ENCODE peak calls at places on chromosomes 6 and 20, in five cellular contexts. V is activated CD8-positive, alpha-beta T cell treated with anti-CD3 and anti-CD28 coated beads, Interleukin-2, amount 10 ng/mL, durations not matched to agents 7 days and 5 days; O is posterior cingulate gyrus; X is spleen; N is lung. G is an unnamed sample.

GRCh38 chr6:332671-333070 is 40.4 kb downstream of the DUSP22 start:
- DNase-seq in V (no peak), O (no peak), X (no peak), N (no peak), G (no peak)

GRCh38 chr6:166433096-166433495 is 50.4 kb upstream of the MPC1 start:
- DNase-seq in V (no peak), O (no peak), X (no peak), N (no peak), G (no peak)

GRCh38 chr20:47283411-47283810 is 73.1 kb downstream of the ZMYND8 start:
- DNase-seq in V (no peak), O (no peak), X (no peak), N (no peak), G (no peak)

GRCh38 chr20:51594999-51595532 is 52.5 kb upstream of the NFATC2 start:
- DNase-seq in V (peak; percentile 88), O (peak; percentile 82), X (peak; percentile 96), N (peak; percentile 86), G (peak; percentile 85)

GRCh38 chr20:51095755-51096509 is 73.0 kb upstream of the KCNG1 start:
- DNase-seq in V (no peak), O (no peak), X (peak; percentile 12), N (no peak), G (no peak)

GRCh38 chr20:43992885-43993284 is 78.2 kb downstream of the TOX2 start:
- DNase-seq in V (no peak), O (no peak), X (no peak), N (no peak), G (no peak)

GRCh38 chr6:130473886-130474285 is 108.1 kb downstream of the TMEM200A start:
- DNase-seq in V (no peak), O (no peak), X (no peak), N (no peak), G (no peak)

GRCh38 chr6:149694926-149695325 is 23.0 kb downstream of the LATS1 start:
- DNase-seq in V (no peak), O (no peak), X (no peak), N (no peak), G (no peak)

GRCh38 chr20:10357974-10358373 is 76.0 kb downstream of the MKKS start:
- DNase-seq in V (no peak), O (no peak), X (no peak), N (no peak), G (no peak)

GRCh38 chr6:28811873-28812272 is 111.9 kb downstream of the TRIM27 start:
- DNase-seq in V (no peak), O (no peak), X (no peak), N (no peak), G (no peak)

GRCh38 chr6:139569561-139569960 is 195.1 kb upstream of the CITED2 start:
- DNase-seq in V (no peak), O (no peak), X (no peak), N (no peak), G (no peak)

GRCh38 chr20:48052492-48052870 is 267.2 kb upstream of the SULF2 start:
- DNase-seq in V (no peak), O (no peak), X (no peak), N (no peak), G (peak; percentile 37)

GRCh38 chr20:62900692-62901584 is 25.4 kb downstream of the DIDO1 start:
- DNase-seq in V (no peak), O (no peak), X (no peak), N (no peak), G (no peak)

GRCh38 chr6:87213364-87213763 is 58.0 kb downstream of the ZNF292 start:
- DNase-seq in V (no peak), O (no peak), X (no peak), N (no peak), G (no peak)

GRCh38 chr6:80338201-80338836 is 231.8 kb downstream of the BCKDHB start:
- DNase-seq in V (peak; percentile 78), O (peak; percentile 66), X (peak; percentile 88), N (peak; percentile 38), G (peak; percentile 52)

G was measured in SJCRH30.